ENCODE peak calls at places on chromosome 6, in seven cellular contexts. R is cardiac muscle cell; G is lung; V is A549; Q is naive thymus-derived CD4-positive, alpha-beta T cell; T is effector memory CD4-positive, alpha-beta T cell; W is pancreas. K is an unnamed sample.
A peak's percentile ranks its signal among the peaks of the same experiment; 100 is the strongest.

GRCh38 chr6:133241901-133242760 is 974 bp downstream of the EYA4 start:
- DNase-seq in R (peak; percentile 43), G (no peak), V (peak; percentile 54), Q (no peak), T (no peak), W (no peak), K (no peak)

GRCh38 chr6:34953084-34954025 is 64.3 kb downstream of the ANKS1A start:
- DNase-seq in R (peak; percentile 53), G (no peak), V (peak; percentile 79), Q (no peak), T (no peak), W (peak; percentile 31), K (no peak)

GRCh38 chr6:150527100-150527499 is 72.6 kb upstream of the PLEKHG1 start:
- DNase-seq in R (peak; percentile 43), G (no peak), V (no peak), Q (no peak), T (no peak), W (no peak), K (no peak)

GRCh38 chr6:107830060-107830459 is 5.9 kb upstream of the SCML4 start:
- DNase-seq in R (no peak), G (no peak), V (no peak), Q (no peak), T (no peak), W (no peak), K (no peak)

GRCh38 chr6:30100585-30101422 is 12.1 kb downstream of the TRIM31 start:
- DNase-seq in R (no peak), G (peak; percentile 38), V (no peak), Q (no peak), T (no peak), W (peak; percentile 56), K (no peak)

GRCh38 chr6:148924226-148924989 is 177.6 kb downstream of the UST start:
- DNase-seq in R (no peak), G (no peak), V (no peak), Q (no peak), T (no peak), W (no peak), K (no peak)

GRCh38 chr6:2999005-2999620 is 581 bp upstream of the NQO2 start:
- DNase-seq in R (peak; percentile 83), G (peak; percentile 62), V (peak; percentile 72), Q (no peak), T (no peak), W (no peak), K (no peak)

GRCh38 chr6:166625356-166625755 is 1.7 kb downstream of the RPS6KA2 start:
- DNase-seq in R (peak; percentile 87), G (no peak), V (no peak), Q (no peak), T (no peak), W (no peak), K (no peak)

GRCh38 chr6:111154981-111155380 is 67.7 kb downstream of the SLC16A10 start:
- DNase-seq in R (no peak), G (no peak), V (no peak), Q (no peak), T (no peak), W (no peak), K (no peak)

GRCh38 chr6:111161650-111162049 is 74.3 kb downstream of the SLC16A10 start:
- DNase-seq in R (no peak), G (no peak), V (no peak), Q (no peak), T (no peak), W (no peak), K (no peak)

GRCh38 chr6:111162504-111162903 is 75.2 kb downstream of the SLC16A10 start:
- DNase-seq in R (no peak), G (no peak), V (no peak), Q (peak; percentile 10), T (no peak), W (no peak), K (no peak)

GRCh38 chr6:111159628-111160027 is 72.3 kb downstream of the SLC16A10 start:
- DNase-seq in R (no peak), G (no peak), V (no peak), Q (no peak), T (no peak), W (no peak), K (no peak)

GRCh38 chr6:111157412-111157811 is 70.1 kb downstream of the SLC16A10 start:
- DNase-seq in R (no peak), G (no peak), V (no peak), Q (no peak), T (no peak), W (no peak), K (no peak)
- H3K27ac ChIP-seq in R (no peak overlapping the region), G (no peak overlapping the region), V (no peak overlapping the region), Q (no peak overlapping the region), T (no peak overlapping the region), W (no peak overlapping the region), K (no peak overlapping the region)

GRCh38 chr6:105326838-105327745 is 75.8 kb downstream of the PREP start:
- DNase-seq in R (no peak), G (no peak), V (peak; percentile 7), Q (no peak), T (no peak), W (peak; percentile 22), K (no peak)

GRCh38 chr6:105332576-105332975 is 70.3 kb downstream of the PREP start:
- DNase-seq in R (no peak), G (no peak), V (no peak), Q (no peak), T (no peak), W (no peak), K (no peak)

GRCh38 chr6:105330913-105331312 is 72.0 kb downstream of the PREP start:
- DNase-seq in R (no peak), G (no peak), V (no peak), Q (no peak), T (no peak), W (no peak), K (no peak)

GRCh38 chr6:105331927-105332326 is 71.0 kb downstream of the PREP start:
- DNase-seq in R (no peak), G (no peak), V (no peak), Q (no peak), T (no peak), W (no peak), K (no peak)

DNA sequence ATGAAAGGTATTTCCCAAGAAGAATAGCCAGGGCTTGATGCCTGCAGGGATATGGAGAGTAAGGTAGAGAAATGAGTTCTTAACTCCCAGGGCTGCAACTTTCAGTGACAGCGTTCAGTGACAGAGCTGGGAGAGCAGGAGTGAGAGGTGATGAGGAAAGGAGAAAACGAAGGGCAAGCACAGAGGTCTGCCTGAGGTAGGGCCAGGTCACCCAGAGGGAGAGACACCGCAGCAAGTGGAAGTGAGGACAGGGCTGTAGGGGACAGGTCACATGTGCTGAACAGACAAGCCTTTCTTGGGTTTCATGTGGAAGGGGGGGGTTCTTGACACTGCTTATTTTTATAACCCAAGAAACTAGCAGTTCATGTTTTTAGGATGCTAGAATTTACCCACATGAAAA is 72.5 kb downstream of the PREP start:
- DNase-seq in R (no peak), G (no peak), V (no peak), Q (no peak), T (no peak), W (no peak), K (no peak)
- H3K27ac ChIP-seq in R (peak overlapping the region; percentile 23), G (no peak overlapping the region), V (no peak overlapping the region), Q (no peak overlapping the region), T (no peak overlapping the region), W (no peak overlapping the region), K (no peak overlapping the region)

GRCh38 chr6:41642090-41642959 is 4.1 kb downstream of the MDFI start:
- DNase-seq in R (no peak), G (no peak), V (no peak), Q (no peak), T (no peak), W (no peak), K (no peak)
- H3K27ac ChIP-seq in R (no peak overlapping the region), G (no peak overlapping the region), V (no peak overlapping the region), Q (no peak overlapping the region), T (no peak overlapping the region), W (no peak overlapping the region), K (no peak overlapping the region)

DNA sequence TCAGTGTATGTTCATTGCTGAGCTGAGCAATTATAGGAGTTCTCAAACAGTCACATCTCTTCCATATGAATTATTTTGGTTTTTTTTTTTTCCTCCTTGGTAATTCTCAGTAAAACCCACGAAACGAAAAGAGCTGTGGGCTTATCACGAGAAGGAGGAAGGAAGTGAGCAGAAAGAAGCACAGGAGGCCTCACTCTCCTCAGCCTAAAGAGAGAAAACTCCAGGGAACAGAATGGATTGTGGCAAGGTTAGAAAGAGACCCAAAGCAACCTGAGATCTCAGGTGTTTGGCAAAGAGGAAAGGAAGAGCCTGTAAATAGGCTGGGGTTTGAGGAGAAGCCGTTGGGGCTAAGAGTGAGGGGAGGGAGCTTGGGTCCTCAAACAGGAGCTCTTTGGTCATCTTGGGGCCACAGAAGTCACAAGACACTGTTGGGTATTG is 67.8 kb upstream of the CITED2 start:
- DNase-seq in R (no peak), G (no peak), V (no peak), Q (no peak), T (no peak), W (no peak), K (no peak)
- H3K27ac ChIP-seq in R (no peak overlapping the region), G (no peak overlapping the region), V (no peak overlapping the region), Q (no peak overlapping the region), T (no peak overlapping the region), W (no peak overlapping the region), K (no peak overlapping the region)

DNA sequence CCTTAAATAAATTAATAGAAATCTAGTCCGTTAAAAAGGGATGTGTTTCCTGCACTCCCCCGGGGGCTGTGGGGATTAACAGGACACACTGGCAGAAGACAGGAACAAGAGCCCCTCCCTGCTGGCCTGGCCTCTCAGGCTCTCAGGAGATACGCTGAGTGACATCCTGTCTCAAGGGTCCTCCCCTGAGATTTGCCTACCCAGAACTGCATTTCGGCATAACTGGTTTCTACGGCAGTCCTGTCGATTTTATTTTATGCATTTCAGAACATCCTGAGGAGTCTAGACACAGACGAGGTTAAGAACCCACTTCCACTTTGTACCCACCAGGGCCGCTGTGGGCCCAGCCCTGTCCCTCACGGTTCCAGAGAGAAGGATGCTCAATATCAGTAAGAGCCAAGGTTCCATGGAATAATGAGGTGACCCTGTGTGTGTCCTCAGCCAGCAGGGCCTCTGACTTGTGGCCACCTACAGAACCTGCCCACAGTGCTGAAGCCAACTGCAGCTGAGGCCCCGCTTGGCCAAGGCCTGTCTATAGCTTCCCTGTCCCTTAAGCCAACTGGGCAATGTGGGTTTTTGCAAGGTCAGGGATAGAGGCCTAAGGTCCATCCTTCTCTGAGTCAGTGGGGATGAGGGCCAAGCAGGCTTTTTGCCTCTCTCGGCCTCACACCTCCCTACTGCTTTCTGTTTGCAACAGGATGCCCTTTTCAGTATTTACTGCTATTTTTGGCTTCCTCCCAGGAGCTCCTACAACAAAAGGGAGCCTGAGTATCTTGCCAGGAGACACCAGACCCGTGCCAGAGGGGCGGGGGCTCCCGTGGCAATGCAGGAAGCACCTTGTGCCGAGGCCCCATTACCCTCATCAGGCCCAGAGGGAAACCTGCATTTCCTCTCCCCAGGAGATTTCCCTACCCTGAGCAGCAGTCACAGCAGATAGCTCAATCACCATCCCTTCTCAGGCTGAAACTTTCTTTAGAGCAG is 14.7 kb downstream of the UQCC2 start:
- DNase-seq in R (peak; percentile 88), G (peak; percentile 56), V (no peak), Q (peak; percentile 54), T (peak; percentile 14), W (no peak), K (no peak)
- H3K27ac ChIP-seq in R (peak overlapping the region; percentile 81), G (peak overlapping the region; percentile 71), V (no peak overlapping the region), Q (peak overlapping the region; percentile 80), T (peak overlapping the region; percentile 65), W (peak overlapping the region; percentile 40), K (peak overlapping the region; percentile 9)